ENCODE peak calls at places on chromosomes 13 and 19, in four cellular contexts. I is GM12878, Q is K562, K is HepG2. Z is an unnamed sample.

GRCh38 chr19:57351867-57352266 is 796 bp downstream of the ZNF304 start:
- DNase-seq in I (no peak), Q (peak), K (no peak), Z (no peak)

GRCh38 chr13:92676246-92676645 is 550.4 kb upstream of the GPC6 start:
- DNase-seq in I (no peak), Q (no peak), K (no peak), Z (no peak)

GRCh38 chr19:12785431-12786011 is 5.8 kb upstream of the JUNB start:
- DNase-seq in I (no peak), K (no peak), Q (no peak), Z (no peak)

GRCh38 chr19:52188822-52189744 is 769 bp upstream of the PPP2R1A start:
- DNase-seq in K (no peak), I (no peak), Q (peak), Z (peak)

GRCh38 chr13:44191504-44192171 is 182.0 kb upstream of the SERP2 start:
- DNase-seq in I (no peak), K (peak), Q (peak), Z (no peak)

GRCh38 chr13:51557875-51558604 is 26.2 kb upstream of the WDFY2 start:
- DNase-seq in K (no peak), Q (no peak), I (no peak), Z (no peak)

GRCh38 chr19:58392945-58393724 is 2.3 kb upstream of the RNF225 start:
- DNase-seq in K (no peak), I (no peak), Q (no peak), Z (no peak)

GRCh38 chr13:29568731-29569130 is 26.8 kb downstream of the SLC7A1 start:
- DNase-seq in I (no peak), K (no peak), Q (no peak), Z (no peak)

GRCh38 chr19:37077615-37077928 is 661 bp upstream of the ZNF420 start:
- DNase-seq in I (no peak), Q (no peak), K (peak), Z (no peak)

GRCh38 chr13:94112227-94112626 is 367.3 kb downstream of the DCT start:
- DNase-seq in Q (no peak), K (peak), I (no peak), Z (no peak)

GRCh38 chr13:26914624-26915023 is 154.0 kb upstream of the GPR12 start:
- DNase-seq in I (peak), Q (no peak), K (no peak), Z (no peak)

GRCh38 chr13:93080587-93080986 is 146.0 kb upstream of the GPC6 start:
- DNase-seq in Q (no peak), I (no peak), K (no peak), Z (no peak)

GRCh38 chr19:19110410-19111137 is 27.7 kb downstream of the TMEM161A start:
- DNase-seq in I (no peak), K (no peak), Q (no peak), Z (no peak)

GRCh38 chr13:68190826-68191225 is 960.7 kb upstream of the PCDH9 start:
- DNase-seq in K (peak), Q (no peak), I (no peak), Z (no peak)

GRCh38 chr13:110421061-110421460 is 114.0 kb downstream of the COL4A2 start:
- DNase-seq in Q (no peak), I (no peak), K (no peak), Z (no peak)

GRCh38 chr19:17491287-17491686 is 20.2 kb upstream of the PGLS start:
- DNase-seq in Q (no peak), I (no peak), K (no peak), Z (no peak)

GRCh38 chr13:89402211-89402610 is 1731.0 kb downstream of the SLITRK5 start:
- DNase-seq in Q (no peak), K (no peak), I (no peak), Z (no peak)

GRCh38 chr19:6773323-6773931 is 919 bp downstream of the VAV1 start:
- DNase-seq in I (peak), Q (no peak), K (no peak), Z (no peak)

GRCh38 chr13:99434258-99434788 is 66.9 kb upstream of the TM9SF2 start:
- DNase-seq in Q (peak), K (peak), I (no peak), Z (no peak)

GRCh38 chr13:43874512-43875092 is 4.9 kb downstream of the CCDC122 start:
- DNase-seq in K (no peak), I (no peak), Q (peak), Z (no peak)

GRCh38 chr19:36916991-36917390 is 859 bp downstream of the ZNF568 start:
- DNase-seq in K (no peak), I (no peak), Q (no peak), Z (no peak)

GRCh38 chr13:72884111-72884510 is 102.2 kb downstream of the PIBF1 start:
- DNase-seq in I (no peak), K (no peak), Q (no peak), Z (no peak)

GRCh38 chr13:76822691-76823267 is 63.4 kb downstream of the KCTD12 start:
- DNase-seq in I (no peak), Q (no peak), K (no peak), Z (no peak)

GRCh38 chr13:39682788-39683187 is 27.3 kb downstream of the COG6 start:
- DNase-seq in I (peak), Q (no peak), K (no peak), Z (no peak)

GRCh38 chr19:4640247-4641000 is 1.1 kb downstream of the TNFAIP8L1 start:
- DNase-seq in K (peak), I (no peak), Q (no peak), Z (no peak)

GRCh38 chr19:38932425-38933179 is 1.9 kb downstream of the MRPS12 start:
- DNase-seq in I (no peak), K (peak), Q (peak), Z (no peak)

GRCh38 chr19:40395956-40396355 is 6.0 kb upstream of the HIPK4 start:
- DNase-seq in K (no peak), I (no peak), Q (no peak), Z (no peak)

GRCh38 chr19:40396886-40397567 is 7.0 kb upstream of the HIPK4 start:
- DNase-seq in Q (no peak), K (no peak), I (no peak), Z (no peak)

GRCh38 chr19:40397568-40397906 is 7.6 kb upstream of the HIPK4 start:
- DNase-seq in I (no peak), K (no peak), Q (no peak), Z (no peak)

GRCh38 chr19:40400521-40400920 is 10.5 kb upstream of the HIPK4 start:
- DNase-seq in I (no peak), K (no peak), Q (no peak), Z (no peak)

DNA sequence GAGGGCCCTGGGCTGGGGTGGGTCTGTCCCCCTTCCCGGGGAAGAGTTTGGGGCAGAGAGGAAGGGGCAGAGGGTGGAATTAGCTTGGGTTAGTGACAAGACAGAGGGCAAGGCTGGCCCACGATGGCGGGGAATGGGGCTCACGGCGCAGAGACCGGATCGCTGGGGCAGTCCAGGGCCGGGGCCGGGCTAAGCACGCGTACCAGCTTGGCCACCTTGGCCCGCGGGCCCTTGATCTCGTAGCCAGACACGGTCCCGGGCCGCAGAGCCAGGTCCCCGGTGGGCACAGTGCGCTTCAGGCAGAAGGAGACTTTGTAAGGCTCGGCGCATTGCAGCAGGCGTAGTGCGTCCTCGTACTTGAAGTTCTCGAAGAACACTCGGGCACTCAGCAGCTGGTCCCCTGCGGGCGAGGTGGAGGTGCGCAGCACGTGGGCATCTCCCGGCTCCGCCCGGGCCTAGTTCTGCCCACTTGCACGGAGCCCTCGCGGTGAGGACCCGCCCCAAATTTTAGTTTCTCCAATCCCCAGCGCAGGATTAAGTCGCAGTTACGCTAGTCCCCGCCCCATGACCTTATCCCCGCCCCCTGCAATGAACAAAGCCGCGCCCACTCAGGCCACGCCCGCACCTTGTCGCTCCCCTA is 8.6 kb upstream of the HIPK4 start:
- DNase-seq in I (no peak), K (no peak), Q (peak), Z (peak)
- TF ChIP-seq CEBPB in I (no peak), K (no peak), Q (no peak), Z (no peak)

DNA sequence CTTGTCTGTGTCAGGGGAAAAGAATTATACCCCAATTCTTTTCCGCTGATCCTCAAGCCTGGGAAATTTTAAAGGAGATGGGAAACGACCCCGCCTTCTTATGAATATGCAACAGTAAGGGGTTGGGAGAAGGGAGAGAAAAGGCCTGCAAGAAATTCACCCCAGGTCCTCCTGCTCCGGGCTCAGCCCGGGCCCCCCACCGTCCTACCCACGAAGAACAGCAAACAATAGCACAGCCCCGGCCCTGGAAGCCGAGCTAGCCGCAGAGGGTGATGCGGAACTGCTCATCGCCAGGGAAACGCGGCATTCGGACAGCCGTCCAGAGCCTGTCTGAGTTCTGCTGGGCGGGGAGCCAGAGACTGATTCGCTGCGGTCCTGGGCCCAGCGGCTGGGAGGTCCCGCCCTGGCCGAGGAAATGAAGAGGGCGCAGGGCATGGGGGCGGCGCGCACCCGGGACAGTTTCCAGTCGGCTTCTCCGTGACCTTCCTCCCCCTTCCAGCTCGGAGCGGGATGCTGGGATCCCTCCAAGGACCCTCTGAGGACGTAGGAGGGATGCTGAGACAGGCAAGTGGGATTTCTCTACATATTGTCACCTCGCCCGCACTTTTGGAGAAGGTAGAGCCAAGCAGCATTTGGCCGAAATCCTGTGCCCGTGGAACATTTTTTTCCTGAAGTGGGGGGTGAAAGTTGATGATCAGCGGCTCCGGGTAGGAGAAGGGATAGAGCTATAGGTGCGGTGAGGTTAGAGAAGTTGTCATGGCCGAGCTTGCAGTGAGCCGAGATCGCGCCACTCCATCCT is 82.3 kb upstream of the C1QTNF9B start:
- DNase-seq in Q (no peak), K (peak), I (no peak), Z (peak)
- TF ChIP-seq BRCA1 in Q (no peak), K (no peak), I (no peak), Z (no peak)

DNA sequence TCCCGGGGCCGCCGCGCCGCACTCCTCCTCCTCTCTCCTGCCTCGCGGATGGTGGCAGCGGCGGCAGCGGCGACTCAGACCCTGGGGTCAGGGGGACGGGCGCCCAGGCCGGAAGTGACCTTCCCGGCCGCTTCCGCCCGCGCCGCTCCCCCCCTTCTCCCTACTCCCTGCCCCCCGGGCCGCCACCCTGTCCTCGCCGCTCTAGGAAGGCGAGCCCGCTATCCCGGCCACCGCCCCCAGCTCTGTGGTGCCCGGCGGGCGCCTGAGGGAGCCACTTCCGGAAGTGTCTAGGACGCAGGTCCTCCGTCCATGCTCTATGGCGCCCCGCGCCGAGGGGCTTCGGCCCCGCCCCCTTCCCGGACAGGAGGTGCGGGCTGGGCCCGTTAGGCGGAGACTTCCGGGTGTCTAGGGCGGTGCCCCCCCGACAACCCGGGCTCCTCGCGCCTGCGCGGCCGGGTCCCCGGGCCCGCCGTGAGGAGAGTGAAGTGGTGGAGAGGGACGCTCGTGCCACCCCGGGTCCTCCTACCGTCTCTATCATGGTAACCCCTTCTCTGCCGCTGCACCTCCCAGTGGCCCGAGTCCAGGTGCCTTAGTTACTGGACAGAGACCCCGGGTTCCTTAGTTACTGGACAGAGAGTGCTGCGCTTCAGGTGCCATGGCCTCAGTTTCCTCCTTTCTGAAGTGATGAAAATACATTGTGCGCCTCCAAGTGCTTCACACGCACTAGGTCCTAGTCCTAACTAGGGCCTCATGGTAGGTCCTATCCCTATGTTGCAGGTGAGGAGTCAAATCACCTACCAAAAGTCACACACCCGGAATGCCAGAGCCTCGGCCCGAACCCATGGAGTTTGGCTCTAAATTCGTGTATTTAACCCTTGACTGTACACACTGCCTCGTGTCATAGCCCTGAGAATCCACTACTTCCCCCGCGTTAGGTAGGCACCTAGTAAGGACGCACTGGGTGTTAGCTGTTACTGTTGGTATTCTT is at the start of gene ZNF787:
- DNase-seq in K (peak), Q (peak), I (peak), Z (peak)
- TF ChIP-seq CEBPB in K (no peak), Q (no peak), I (no peak), Z (no peak)

GRCh38 chr19:46608178-46608577 is 7.0 kb downstream of the CALM3 start:
- DNase-seq in K (no peak), I (no peak), Q (no peak), Z (no peak)

GRCh38 chr19:46605356-46605821 is 4.3 kb downstream of the CALM3 start:
- DNase-seq in K (no peak), I (no peak), Q (no peak), Z (no peak)

GRCh38 chr19:46606019-46606418 is 4.9 kb downstream of the CALM3 start:
- DNase-seq in I (no peak), Q (no peak), K (no peak), Z (no peak)

GRCh38 chr19:46607441-46607841 is 6.3 kb downstream of the CALM3 start:
- DNase-seq in I (no peak), K (no peak), Q (no peak), Z (no peak)

GRCh38 chr19:46606681-46607440 is 5.7 kb downstream of the CALM3 start:
- DNase-seq in Q (no peak), I (no peak), K (no peak), Z (no peak)
- TF ChIP-seq BRCA1 in Q (no peak), I (no peak), K (no peak), Z (no peak)

DNA sequence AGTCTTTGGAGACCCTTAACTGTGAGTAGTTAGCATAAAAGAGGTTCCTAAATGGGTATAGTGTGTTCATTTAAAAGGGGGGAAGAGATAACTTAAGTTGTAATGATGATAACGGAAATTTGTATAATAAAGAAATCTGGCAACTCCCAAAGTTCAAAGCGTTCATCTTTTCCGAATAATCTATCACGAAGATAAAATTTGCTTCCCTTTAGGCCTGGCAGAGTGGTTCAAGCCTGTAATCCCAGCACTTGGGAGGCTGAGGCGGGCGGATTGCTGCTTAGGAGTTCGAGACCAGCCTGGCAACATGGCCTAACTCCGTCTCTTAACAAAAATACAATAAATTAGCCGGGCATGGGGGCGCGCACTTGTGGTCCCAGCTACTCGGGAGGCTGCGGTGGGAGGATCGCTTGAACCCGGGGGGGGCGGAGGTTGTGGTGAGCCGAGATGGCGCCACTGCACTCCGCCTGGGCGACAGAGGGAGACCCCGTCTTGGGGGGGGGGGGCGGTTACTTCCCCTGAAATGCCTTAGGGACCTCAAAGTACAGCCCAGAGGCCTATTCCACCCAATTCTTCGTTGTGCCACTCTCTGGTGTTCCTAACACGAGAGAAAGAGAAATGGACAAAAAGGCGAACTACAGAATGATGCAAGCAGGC is 888 bp downstream of the N4BP2L2 start:
- DNase-seq in Q (peak), K (no peak), I (no peak), Z (peak)
- TF ChIP-seq CEBPB in Q (peak), K (no peak), I (no peak), Z (no peak)

GRCh38 chr19:16098821-16099220 is 12.9 kb upstream of the RAB8A start:
- DNase-seq in Q (no peak), K (no peak), I (no peak), Z (no peak)
- TF ChIP-seq BRCA1 in Q (no peak), K (no peak), I (no peak), Z (no peak)

GRCh38 chr19:48698046-48698445 is 2.3 kb downstream of the FUT2 start:
- DNase-seq in Q (peak), I (no peak), K (no peak), Z (no peak)

GRCh38 chr19:48695743-48696352 is at the start of gene FUT2:
- DNase-seq in K (no peak), Q (peak), I (no peak), Z (no peak)

DNA sequence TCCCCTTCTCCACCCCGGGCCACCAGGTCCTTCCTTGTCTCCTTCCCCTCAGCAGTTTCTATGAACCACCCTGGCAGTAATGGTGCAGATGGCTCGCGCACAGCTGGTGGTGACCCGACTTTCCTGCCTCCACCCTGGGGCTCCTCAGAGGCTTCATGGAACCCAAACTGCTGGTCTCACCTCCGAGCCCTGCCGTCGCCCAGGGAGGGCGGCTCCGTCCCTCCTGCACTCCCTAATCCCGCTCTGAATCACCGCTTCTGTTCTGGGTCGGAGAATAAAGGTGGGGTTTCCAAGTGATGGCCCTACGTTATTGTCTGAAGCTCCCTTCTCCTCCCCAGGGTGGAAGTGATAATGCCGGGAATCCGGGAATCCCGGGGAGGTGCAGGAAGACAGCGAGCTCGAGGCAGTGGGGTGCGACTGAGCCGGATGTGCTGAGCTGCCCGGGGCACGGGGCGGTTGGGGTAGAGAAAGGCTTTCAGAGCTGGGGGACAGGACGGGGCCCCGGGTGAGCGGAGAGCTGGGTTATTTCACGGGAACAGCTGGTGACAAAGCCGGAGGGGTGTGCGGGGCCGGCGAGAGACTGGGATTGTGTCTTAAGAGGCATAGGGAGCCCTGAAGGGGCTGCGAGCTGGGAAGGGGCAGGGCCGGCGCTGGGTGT is 711 bp downstream of the FUT2 start:
- DNase-seq in K (no peak), I (no peak), Q (no peak), Z (no peak)
- TF ChIP-seq CEBPB in K (no peak), I (no peak), Q (no peak), Z (no peak)

DNA sequence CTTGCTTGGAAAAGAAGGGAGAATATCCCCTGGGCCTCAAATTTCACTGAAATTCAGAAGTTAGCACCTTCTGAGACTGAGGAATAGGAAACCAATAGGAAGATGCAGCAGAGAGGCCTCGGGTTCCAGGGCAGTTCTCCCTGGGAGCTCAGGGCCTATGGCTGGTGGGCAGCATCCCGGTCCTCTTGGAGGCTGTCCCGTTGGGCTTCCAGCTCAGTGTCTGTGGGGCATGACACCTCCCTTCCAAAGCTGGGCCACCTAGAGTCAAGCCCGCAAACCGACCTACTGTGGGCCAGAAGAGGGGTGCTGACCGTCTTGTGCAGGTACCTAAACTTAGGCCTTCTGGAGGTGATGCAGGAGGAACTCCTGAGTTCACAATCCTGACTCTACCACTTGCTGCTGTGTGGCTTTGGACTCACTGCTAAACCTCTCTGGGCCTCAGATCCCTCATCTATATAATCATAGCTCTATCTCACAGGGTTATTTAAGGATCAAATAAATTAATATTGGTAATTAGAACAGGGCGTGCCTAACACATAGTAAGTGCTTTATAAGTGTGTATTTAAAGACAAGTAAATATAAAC is 17.1 kb downstream of the SIAH3 start:
- DNase-seq in K (no peak), I (no peak), Q (no peak), Z (no peak)
- TF ChIP-seq BRCA1 in K (no peak), I (no peak), Q (no peak), Z (no peak)

Z was measured in H1.